ENCODE peak calls at places on chromosomes 11 and 22, in five cellular contexts. C is cardiac muscle cell, Y is IMR-90, R is body of pancreas, L is fibroblast of the aortic adventitia. P is an unnamed sample.

GRCh38 chr11:8963569-8964323 is 496 bp downstream of the TMEM9B start:
- DNase-seq in C (no peak), L (peak; percentile 56), Y (no peak), R (peak; percentile 92), P (no peak)

GRCh38 chr11:12606597-12606996 is 67.6 kb upstream of the TEAD1 start:
- DNase-seq in L (peak; percentile 92), Y (peak; percentile 90), C (peak; percentile 74), R (no peak), P (peak; percentile 93)

GRCh38 chr22:27525711-27526110 is 275.8 kb downstream of the MN1 start:
- DNase-seq in Y (no peak), R (no peak), C (no peak), L (no peak), P (no peak)

GRCh38 chr11:88174627-88175003 is 628 bp downstream of the RAB38 start:
- DNase-seq in R (peak; percentile 66), Y (peak; percentile 86), C (peak; percentile 81), L (peak; percentile 90), P (peak; percentile 80)

GRCh38 chr11:113664069-113664980 is 41.8 kb downstream of the TMPRSS5 start:
- DNase-seq in C (no peak), L (peak; percentile 30), Y (peak; percentile 58), R (no peak), P (peak; percentile 38)

GRCh38 chr11:65169164-65169641 is 830 bp upstream of the SPDYC start:
- DNase-seq in Y (peak; percentile 55), R (no peak), L (no peak), C (peak; percentile 69), P (no peak)

GRCh38 chr11:127226376-127226775 is 225.8 kb upstream of the KIRREL3 start:
- DNase-seq in L (no peak), C (no peak), R (no peak), Y (no peak), P (no peak)

GRCh38 chr11:8717876-8718753 is 35.5 kb downstream of the RPL27A start:
- DNase-seq in R (peak; percentile 85), Y (peak; percentile 97), L (peak; percentile 89), C (peak; percentile 93), P (peak; percentile 88)

GRCh38 chr11:71066311-71066710 is 186.1 kb downstream of the SHANK2 start:
- DNase-seq in C (no peak), L (no peak), Y (no peak), R (no peak), P (no peak)

GRCh38 chr11:32892355-32893090 is at the start of gene QSER1:
- DNase-seq in C (peak; percentile 69), Y (peak; percentile 41), L (peak; percentile 29), R (peak; percentile 68), P (peak; percentile 37)

GRCh38 chr22:38767313-38767712 is 11.5 kb upstream of the SUN2 start:
- DNase-seq in L (no peak), C (no peak), Y (no peak), R (no peak), P (no peak)

GRCh38 chr22:19431641-19432091 is at the start of gene HIRA:
- DNase-seq in L (peak; percentile 72), R (peak; percentile 79), C (peak; percentile 84), Y (peak; percentile 66), P (peak; percentile 69)

GRCh38 chr22:19432092-19432844 is at the start of gene MRPL40:
- DNase-seq in L (peak; percentile 93), R (peak; percentile 94), Y (peak; percentile 93), C (peak; percentile 98), P (peak; percentile 92)

GRCh38 chr22:19429950-19430889 is 1.3 kb downstream of the HIRA start:
- DNase-seq in C (peak; percentile 82), L (peak; percentile 74), Y (peak; percentile 78), R (no peak), P (peak; percentile 80)

GRCh38 chr22:19434829-19435580 is 2.7 kb downstream of the MRPL40 start:
- DNase-seq in R (no peak), C (no peak), L (no peak), Y (no peak), P (no peak)

DNA sequence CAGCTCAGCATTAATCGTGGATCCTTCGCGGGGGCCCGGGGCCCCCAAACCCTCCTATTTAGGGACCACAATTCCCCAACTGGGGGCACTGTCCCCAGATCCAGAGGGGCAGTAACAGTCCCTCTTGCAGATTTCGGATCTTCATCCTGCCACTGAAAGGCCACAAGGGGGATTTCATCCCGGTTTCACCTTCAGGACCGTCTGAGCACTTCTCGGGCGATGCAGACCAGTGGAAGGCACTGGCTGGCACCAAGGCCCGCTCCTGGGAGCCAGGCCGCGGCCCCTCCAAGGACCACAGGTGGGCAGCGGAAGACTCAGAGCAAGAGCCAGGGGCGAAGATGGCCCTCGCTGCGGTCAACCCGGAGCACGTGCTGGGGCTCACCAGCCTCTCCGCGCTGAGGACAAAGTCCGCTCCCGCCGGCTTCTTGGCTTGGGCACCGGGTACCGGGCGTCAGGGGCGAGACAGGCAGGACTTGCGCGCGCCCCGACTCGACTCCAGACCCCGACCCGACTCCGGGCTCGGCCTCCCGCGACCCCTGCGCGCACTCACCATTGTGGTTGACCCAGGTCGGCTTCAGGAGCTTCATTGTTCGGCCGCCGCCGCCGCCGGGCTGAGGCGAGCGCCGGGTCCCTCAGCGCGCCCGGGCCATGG is 517 bp downstream of the HIRA start:
- DNase-seq in L (peak; percentile 36), Y (peak; percentile 19), C (peak; percentile 39), R (peak; percentile 43), P (peak; percentile 25)
- TF ChIP-seq CTCF in L (peak; percentile 37), Y (no peak), C (peak; percentile 22), R (no peak), P (peak; percentile 16)

DNA sequence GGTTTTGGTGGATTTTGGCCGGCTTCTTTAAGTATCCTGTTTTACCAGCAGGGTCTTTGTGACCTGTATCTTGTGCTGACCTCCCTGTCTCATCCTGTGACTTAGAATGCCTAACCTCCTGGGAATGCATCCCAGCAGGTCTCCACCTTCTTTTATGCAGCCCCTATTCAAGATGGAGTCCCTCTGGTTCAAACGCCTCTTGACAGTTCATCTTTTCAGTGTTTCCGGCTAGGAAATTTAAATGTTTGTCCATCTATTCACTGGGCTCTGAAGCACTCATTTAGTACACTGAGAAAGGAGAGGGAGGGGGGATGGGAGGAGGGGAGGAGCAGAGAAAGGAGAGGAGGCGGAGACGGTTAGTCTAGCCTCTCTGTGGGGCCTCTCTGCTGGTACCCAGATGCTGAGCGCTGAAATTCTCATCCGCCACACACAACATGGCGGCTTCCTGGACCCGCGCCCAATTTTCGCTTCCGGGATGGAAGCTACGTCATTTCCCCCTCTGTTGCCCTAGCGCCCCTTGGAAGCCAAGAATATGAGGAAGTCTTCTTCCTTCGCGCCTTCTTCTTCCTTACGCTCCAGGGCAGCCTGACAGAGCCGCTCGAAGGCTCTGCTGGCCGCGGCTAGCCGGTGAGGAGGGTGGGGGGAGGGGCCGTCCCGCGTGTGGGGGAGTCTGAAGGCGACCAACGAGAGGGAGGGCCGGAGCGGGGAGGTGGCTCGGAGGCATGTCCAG is 69.0 kb upstream of the SYT13 start:
- DNase-seq in C (peak; percentile 86), Y (peak; percentile 41), L (peak; percentile 62), R (peak; percentile 90), P (peak; percentile 61)
- H3K4me3 ChIP-seq in C (peak overlapping the region; percentile 95), Y (peak overlapping the region; percentile 34), L (peak overlapping the region; percentile 60), R (peak overlapping the region; percentile 9), P (peak overlapping the region; percentile 42)

GRCh38 chr22:46596819-46597218 is 23.4 kb upstream of the GRAMD4 start:
- DNase-seq in Y (no peak), C (no peak), R (peak; percentile 96), L (no peak), P (no peak)
- TF ChIP-seq CTCF in Y (no peak), C (no peak), R (peak; percentile 72), L (no peak), P (no peak)

DNA sequence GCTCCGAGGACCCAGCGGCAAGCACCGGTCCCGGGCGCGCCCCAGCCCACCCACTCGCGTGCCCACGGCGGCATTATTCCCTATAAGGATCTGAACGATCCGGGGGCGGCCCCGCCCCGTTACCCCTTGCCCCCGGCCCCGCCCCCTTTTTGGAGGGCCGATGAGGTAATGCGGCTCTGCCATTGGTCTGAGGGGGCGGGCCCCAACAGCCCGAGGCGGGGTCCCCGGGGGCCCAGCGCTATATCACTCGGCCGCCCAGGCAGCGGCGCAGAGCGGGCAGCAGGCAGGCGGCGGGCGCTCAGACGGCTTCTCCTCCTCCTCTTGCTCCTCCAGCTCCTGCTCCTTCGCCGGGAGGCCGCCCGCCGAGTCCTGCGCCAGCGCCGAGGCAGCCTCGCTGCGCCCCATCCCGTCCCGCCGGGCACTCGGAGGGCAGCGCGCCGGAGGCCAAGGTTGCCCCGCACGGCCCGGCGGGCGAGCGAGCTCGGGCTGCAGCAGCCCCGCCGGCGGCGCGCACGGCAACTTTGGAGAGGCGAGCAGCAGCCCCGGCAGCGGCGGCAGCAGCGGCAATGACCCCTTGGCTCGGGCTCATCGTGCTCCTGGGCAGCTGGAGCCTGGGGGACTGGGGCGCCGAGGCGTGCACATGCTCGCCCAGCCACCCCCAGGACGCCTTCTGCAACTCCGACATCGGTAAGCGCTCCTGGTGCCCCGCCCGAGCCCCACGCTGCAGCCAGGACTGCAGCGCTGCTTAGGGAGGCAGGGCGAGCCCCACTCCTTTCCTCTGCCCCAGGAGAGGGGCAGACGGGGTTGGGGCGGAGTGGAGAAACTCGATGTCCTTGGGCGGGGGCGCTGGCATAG is at the start of gene TIMP3:
- DNase-seq in R (peak; percentile 74), C (peak; percentile 88), L (peak; percentile 76), Y (peak; percentile 82), P (peak; percentile 65)
- H3K4me3 ChIP-seq in R (no peak within 1 kb of the TSS), C (peak within 1 kb of the TSS; percentile 97), L (peak within 1 kb of the TSS; percentile 85), Y (peak within 1 kb of the TSS; percentile 75), P (peak within 1 kb of the TSS; percentile 81)

GRCh38 chr11:30203850-30204249 is 27.0 kb upstream of the FSHB start:
- DNase-seq in R (no peak), Y (no peak), C (no peak), L (no peak), P (no peak)

GRCh38 chr11:30210357-30210756 is 20.5 kb upstream of the FSHB start:
- DNase-seq in C (no peak), Y (no peak), R (no peak), L (no peak), P (no peak)

DNA sequence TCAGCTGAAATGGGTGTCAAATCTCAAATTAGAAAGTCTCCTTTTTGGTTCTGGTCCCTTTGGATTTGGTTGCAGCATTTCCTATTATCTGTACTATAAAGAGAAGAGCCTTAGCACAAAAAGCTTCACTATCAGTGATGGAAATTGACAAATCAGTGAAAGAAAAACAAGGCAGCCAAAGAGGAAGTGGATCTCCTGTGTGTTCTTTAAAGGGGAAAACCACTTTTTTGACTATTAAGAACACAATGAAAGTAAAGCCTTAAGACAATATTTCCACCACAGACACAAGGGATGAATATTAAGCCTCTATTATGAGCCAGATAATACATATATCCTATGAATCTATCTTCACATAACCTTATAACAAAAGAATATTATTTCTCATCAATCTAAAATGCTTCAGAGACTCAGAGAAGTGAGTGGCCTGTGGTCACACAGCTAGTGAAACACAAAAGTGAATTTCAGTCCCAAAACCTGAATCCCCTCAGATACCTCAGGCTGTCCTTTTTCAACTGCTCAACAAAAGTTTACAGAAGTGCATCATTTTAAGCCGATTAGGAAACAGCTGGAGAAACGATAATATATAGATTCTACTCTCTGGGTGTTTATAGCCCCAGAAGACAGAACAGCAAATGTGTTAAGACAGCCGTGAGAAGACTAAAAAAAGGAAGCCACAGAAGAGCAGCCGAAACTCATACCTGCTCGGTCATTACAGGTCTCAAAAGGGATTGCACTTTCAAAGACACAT is 24.4 kb upstream of the FSHB start:
- DNase-seq in C (no peak), Y (no peak), R (no peak), L (no peak), P (no peak)
- TF ChIP-seq CTCF in C (no peak), Y (no peak), R (no peak), L (no peak), P (no peak)